ENCODE peak calls at places on chromosomes 11 and 22, in eight cellular contexts. One of them, this sample, is unnamed.

GRCh38 chr11:106333678-106334077 is 256.2 kb downstream of the AASDHPPT start:
- DNase-seq in pancreas: no peak
- DNase-seq in choroid plexus epithelial cell: no peak
- DNase-seq in NCI-H524: no peak
- DNase-seq in globus pallidus: no peak
- DNase-seq in esophagus muscularis mucosa: no peak
- DNase-seq in Ammon's horn: no peak
- DNase-seq in T follicular helper cell: no peak
- DNase-seq in this sample: no peak

GRCh38 chr11:12236744-12237101 is 126.3 kb downstream of the MICAL2 start:
- DNase-seq in pancreas: no peak
- DNase-seq in choroid plexus epithelial cell: no peak
- DNase-seq in NCI-H524: no peak
- DNase-seq in globus pallidus: no peak
- DNase-seq in esophagus muscularis mucosa: no peak
- DNase-seq in Ammon's horn: no peak
- DNase-seq in T follicular helper cell: no peak
- DNase-seq in this sample: no peak

GRCh38 chr22:40679964-40680818 is 907 bp downstream of the MCHR1 start:
- DNase-seq in pancreas: no peak
- DNase-seq in choroid plexus epithelial cell: peak
- DNase-seq in NCI-H524: peak
- DNase-seq in globus pallidus: no peak
- DNase-seq in esophagus muscularis mucosa: no peak
- DNase-seq in Ammon's horn: no peak
- DNase-seq in T follicular helper cell: no peak
- DNase-seq in this sample: no peak

GRCh38 chr22:19631899-19632670 is 82.2 kb upstream of the SEPTIN5 start:
- DNase-seq in pancreas: no peak
- DNase-seq in choroid plexus epithelial cell: peak
- DNase-seq in NCI-H524: peak
- DNase-seq in globus pallidus: no peak
- DNase-seq in esophagus muscularis mucosa: no peak
- DNase-seq in Ammon's horn: no peak
- DNase-seq in T follicular helper cell: no peak
- DNase-seq in this sample: peak

GRCh38 chr11:70668204-70669202 is 270.2 kb downstream of the CTTN start:
- DNase-seq in pancreas: no peak
- DNase-seq in choroid plexus epithelial cell: no peak
- DNase-seq in NCI-H524: no peak
- DNase-seq in globus pallidus: no peak
- DNase-seq in esophagus muscularis mucosa: no peak
- DNase-seq in Ammon's horn: no peak
- DNase-seq in T follicular helper cell: no peak
- DNase-seq in this sample: no peak

GRCh38 chr11:86115542-86116385 is 46.9 kb upstream of the PICALM start:
- DNase-seq in pancreas: no peak
- DNase-seq in choroid plexus epithelial cell: peak
- DNase-seq in NCI-H524: no peak
- DNase-seq in globus pallidus: no peak
- DNase-seq in esophagus muscularis mucosa: no peak
- DNase-seq in Ammon's horn: no peak
- DNase-seq in T follicular helper cell: no peak
- DNase-seq in this sample: no peak

GRCh38 chr11:63573881-63574855 is 11.0 kb upstream of the PLAAT2 start:
- DNase-seq in pancreas: no peak
- DNase-seq in choroid plexus epithelial cell: peak
- DNase-seq in NCI-H524: no peak
- DNase-seq in globus pallidus: peak
- DNase-seq in esophagus muscularis mucosa: no peak
- DNase-seq in Ammon's horn: peak
- DNase-seq in T follicular helper cell: no peak
- DNase-seq in this sample: peak

GRCh38 chr11:61281581-61282250 is 13.4 kb downstream of the VWCE start:
- DNase-seq in pancreas: peak
- DNase-seq in choroid plexus epithelial cell: peak
- DNase-seq in NCI-H524: no peak
- DNase-seq in globus pallidus: no peak
- DNase-seq in esophagus muscularis mucosa: no peak
- DNase-seq in Ammon's horn: no peak
- DNase-seq in T follicular helper cell: no peak
- DNase-seq in this sample: no peak

GRCh38 chr11:65291613-65292012 is 23.1 kb upstream of the CDC42EP2 start:
- DNase-seq in pancreas: no peak
- DNase-seq in choroid plexus epithelial cell: peak
- DNase-seq in NCI-H524: no peak
- DNase-seq in globus pallidus: peak
- DNase-seq in esophagus muscularis mucosa: no peak
- DNase-seq in Ammon's horn: peak
- DNase-seq in T follicular helper cell: no peak
- DNase-seq in this sample: no peak

GRCh38 chr11:119262668-119263351 is 54.1 kb downstream of the MCAM start:
- DNase-seq in pancreas: no peak
- DNase-seq in choroid plexus epithelial cell: peak
- DNase-seq in NCI-H524: no peak
- DNase-seq in globus pallidus: no peak
- DNase-seq in esophagus muscularis mucosa: no peak
- DNase-seq in Ammon's horn: no peak
- DNase-seq in T follicular helper cell: no peak
- DNase-seq in this sample: no peak

GRCh38 chr11:14417975-14418374 is 59.0 kb upstream of the RRAS2 start:
- DNase-seq in pancreas: no peak
- DNase-seq in choroid plexus epithelial cell: peak
- DNase-seq in NCI-H524: no peak
- DNase-seq in globus pallidus: no peak
- DNase-seq in esophagus muscularis mucosa: no peak
- DNase-seq in Ammon's horn: no peak
- DNase-seq in T follicular helper cell: no peak
- DNase-seq in this sample: no peak

GRCh38 chr11:19715373-19715772 is 2.7 kb downstream of the NAV2 start:
- DNase-seq in pancreas: no peak
- DNase-seq in choroid plexus epithelial cell: peak
- DNase-seq in NCI-H524: no peak
- DNase-seq in globus pallidus: no peak
- DNase-seq in esophagus muscularis mucosa: no peak
- DNase-seq in Ammon's horn: no peak
- DNase-seq in T follicular helper cell: no peak
- DNase-seq in this sample: no peak

GRCh38 chr22:40310081-40310770 is 36.1 kb upstream of the ADSL start:
- DNase-seq in pancreas: no peak
- DNase-seq in choroid plexus epithelial cell: peak
- DNase-seq in NCI-H524: no peak
- DNase-seq in globus pallidus: no peak
- DNase-seq in esophagus muscularis mucosa: no peak
- DNase-seq in Ammon's horn: no peak
- DNase-seq in T follicular helper cell: no peak
- DNase-seq in this sample: no peak

GRCh38 chr11:12122083-12122482 is 11.7 kb downstream of the MICAL2 start:
- DNase-seq in pancreas: no peak
- DNase-seq in choroid plexus epithelial cell: no peak
- DNase-seq in NCI-H524: peak
- DNase-seq in globus pallidus: no peak
- DNase-seq in esophagus muscularis mucosa: no peak
- DNase-seq in Ammon's horn: no peak
- DNase-seq in T follicular helper cell: no peak
- DNase-seq in this sample: no peak

GRCh38 chr22:39278040-39278439 is 33.3 kb upstream of the PDGFB start:
- DNase-seq in pancreas: no peak
- DNase-seq in choroid plexus epithelial cell: peak
- DNase-seq in NCI-H524: no peak
- DNase-seq in globus pallidus: no peak
- DNase-seq in esophagus muscularis mucosa: no peak
- DNase-seq in Ammon's horn: no peak
- DNase-seq in T follicular helper cell: no peak
- DNase-seq in this sample: no peak

GRCh38 chr11:2515401-2516275 is 70.8 kb downstream of the KCNQ1 start:
- DNase-seq in pancreas: peak
- DNase-seq in choroid plexus epithelial cell: no peak
- DNase-seq in NCI-H524: no peak
- DNase-seq in globus pallidus: no peak
- DNase-seq in esophagus muscularis mucosa: no peak
- DNase-seq in Ammon's horn: peak
- DNase-seq in T follicular helper cell: no peak
- DNase-seq in this sample: no peak

GRCh38 chr11:31887180-31887579 is 76.1 kb upstream of the PAX6 start:
- DNase-seq in pancreas: no peak
- DNase-seq in choroid plexus epithelial cell: no peak
- DNase-seq in NCI-H524: no peak
- DNase-seq in globus pallidus: no peak
- DNase-seq in esophagus muscularis mucosa: no peak
- DNase-seq in Ammon's horn: no peak
- DNase-seq in T follicular helper cell: no peak
- DNase-seq in this sample: no peak

GRCh38 chr22:26667140-26667539 is 9.8 kb downstream of the MIAT start:
- DNase-seq in pancreas: no peak
- DNase-seq in choroid plexus epithelial cell: no peak
- DNase-seq in NCI-H524: no peak
- DNase-seq in globus pallidus: no peak
- DNase-seq in esophagus muscularis mucosa: no peak
- DNase-seq in Ammon's horn: no peak
- DNase-seq in T follicular helper cell: no peak
- DNase-seq in this sample: no peak

GRCh38 chr11:2377511-2378443 is 667 bp downstream of the CD81 start:
- DNase-seq in pancreas: no peak
- DNase-seq in choroid plexus epithelial cell: peak
- DNase-seq in NCI-H524: no peak
- DNase-seq in globus pallidus: no peak
- DNase-seq in esophagus muscularis mucosa: no peak
- DNase-seq in Ammon's horn: peak
- DNase-seq in T follicular helper cell: peak
- DNase-seq in this sample: no peak

GRCh38 chr11:104094576-104094975 is 58.1 kb downstream of the DDI1 start:
- DNase-seq in pancreas: no peak
- DNase-seq in choroid plexus epithelial cell: peak
- DNase-seq in NCI-H524: no peak
- DNase-seq in globus pallidus: no peak
- DNase-seq in esophagus muscularis mucosa: no peak
- DNase-seq in Ammon's horn: no peak
- DNase-seq in T follicular helper cell: no peak
- DNase-seq in this sample: no peak

GRCh38 chr11:24793479-24793878 is 296.6 kb downstream of the LUZP2 start:
- DNase-seq in pancreas: no peak
- DNase-seq in choroid plexus epithelial cell: peak
- DNase-seq in NCI-H524: no peak
- DNase-seq in globus pallidus: no peak
- DNase-seq in esophagus muscularis mucosa: no peak
- DNase-seq in Ammon's horn: no peak
- DNase-seq in T follicular helper cell: no peak
- DNase-seq in this sample: no peak

GRCh38 chr11:62444271-62444833 is 25.5 kb downstream of the SCGB1A1 start:
- DNase-seq in pancreas: peak
- DNase-seq in choroid plexus epithelial cell: peak
- DNase-seq in NCI-H524: no peak
- DNase-seq in globus pallidus: peak
- DNase-seq in esophagus muscularis mucosa: no peak
- DNase-seq in Ammon's horn: peak
- DNase-seq in T follicular helper cell: peak
- DNase-seq in this sample: no peak

GRCh38 chr11:103844327-103845215 is 191.9 kb upstream of the DDI1 start:
- DNase-seq in pancreas: no peak
- DNase-seq in choroid plexus epithelial cell: no peak
- DNase-seq in NCI-H524: no peak
- DNase-seq in globus pallidus: no peak
- DNase-seq in esophagus muscularis mucosa: no peak
- DNase-seq in Ammon's horn: no peak
- DNase-seq in T follicular helper cell: no peak
- DNase-seq in this sample: no peak

GRCh38 chr22:17777005-17777716 is 2.9 kb upstream of the BID start:
- DNase-seq in pancreas: no peak
- DNase-seq in choroid plexus epithelial cell: no peak
- DNase-seq in NCI-H524: no peak
- DNase-seq in globus pallidus: no peak
- DNase-seq in esophagus muscularis mucosa: no peak
- DNase-seq in Ammon's horn: no peak
- DNase-seq in T follicular helper cell: peak
- DNase-seq in this sample: no peak

GRCh38 chr22:50508897-50509296 is 873 bp downstream of the NCAPH2 start:
- DNase-seq in pancreas: no peak
- DNase-seq in choroid plexus epithelial cell: no peak
- DNase-seq in NCI-H524: no peak
- DNase-seq in globus pallidus: no peak
- DNase-seq in esophagus muscularis mucosa: no peak
- DNase-seq in Ammon's horn: no peak
- DNase-seq in T follicular helper cell: no peak
- DNase-seq in this sample: no peak

GRCh38 chr11:86670179-86670578 is 2.2 kb downstream of the ME3 start:
- DNase-seq in pancreas: no peak
- DNase-seq in choroid plexus epithelial cell: peak
- DNase-seq in NCI-H524: peak
- DNase-seq in globus pallidus: no peak
- DNase-seq in esophagus muscularis mucosa: no peak
- DNase-seq in Ammon's horn: no peak
- DNase-seq in T follicular helper cell: no peak
- DNase-seq in this sample: no peak

GRCh38 chr11:67022341-67022933 is 497 bp upstream of the SYT12 start:
- DNase-seq in pancreas: peak
- DNase-seq in choroid plexus epithelial cell: peak
- DNase-seq in NCI-H524: no peak
- DNase-seq in globus pallidus: no peak
- DNase-seq in esophagus muscularis mucosa: no peak
- DNase-seq in Ammon's horn: peak
- DNase-seq in T follicular helper cell: no peak
- DNase-seq in this sample: no peak

GRCh38 chr22:32979606-32980005 is 78.6 kb downstream of the SYN3 start:
- DNase-seq in pancreas: no peak
- DNase-seq in choroid plexus epithelial cell: no peak
- DNase-seq in NCI-H524: no peak
- DNase-seq in globus pallidus: no peak
- DNase-seq in esophagus muscularis mucosa: no peak
- DNase-seq in Ammon's horn: no peak
- DNase-seq in T follicular helper cell: no peak
- DNase-seq in this sample: no peak